ENCODE peak calls at places on chromosomes 1 and 21, in ten cellular contexts. One of them, this sample, is unnamed.

GRCh38 chr1:199279872-199280649 is 641.2 kb downstream of the PTPRC start:
- DNase-seq in activated CD8-positive, alpha-beta memory T cell treated with anti-CD3 and anti-CD28 coated beads for 1 hour: no peak
- DNase-seq in activated CD8-positive, alpha-beta T cell treated with anti-CD3 and anti-CD28 coated beads for 36 hours: no peak
- DNase-seq in NCI-H1092: no peak
- DNase-seq in stimulated activated naive CD8-positive, alpha-beta T cell treated with anti-CD3 and anti-CD28 coated beads, Interleukin-15, amount 100 ng/mL, for 72 hours: no peak
- DNase-seq in CD8-positive, alpha-beta memory T cell: no peak
- DNase-seq in H7: no peak
- DNase-seq in H4: no peak
- DNase-seq in GF-D8: no peak
- DNase-seq in heart right ventricle: no peak
- DNase-seq in this sample: peak; percentile 49

GRCh38 chr1:209607102-209607794 is 23.7 kb downstream of the CAMK1G start:
- DNase-seq in NCI-H1092: no peak
- DNase-seq in heart right ventricle: no peak
- DNase-seq in CD8-positive, alpha-beta memory T cell: no peak
- DNase-seq in GF-D8: no peak
- DNase-seq in activated CD8-positive, alpha-beta T cell treated with anti-CD3 and anti-CD28 coated beads for 36 hours: peak; percentile 68
- DNase-seq in H4: no peak
- DNase-seq in stimulated activated naive CD8-positive, alpha-beta T cell treated with anti-CD3 and anti-CD28 coated beads, Interleukin-15, amount 100 ng/mL, for 72 hours: peak; percentile 66
- DNase-seq in activated CD8-positive, alpha-beta memory T cell treated with anti-CD3 and anti-CD28 coated beads for 1 hour: no peak
- DNase-seq in H7: no peak
- DNase-seq in this sample: peak; percentile 90

GRCh38 chr1:180695282-180695681 is 63.5 kb downstream of the XPR1 start:
- DNase-seq in activated CD8-positive, alpha-beta memory T cell treated with anti-CD3 and anti-CD28 coated beads for 1 hour: no peak
- DNase-seq in NCI-H1092: no peak
- DNase-seq in GF-D8: no peak
- DNase-seq in activated CD8-positive, alpha-beta T cell treated with anti-CD3 and anti-CD28 coated beads for 36 hours: no peak
- DNase-seq in stimulated activated naive CD8-positive, alpha-beta T cell treated with anti-CD3 and anti-CD28 coated beads, Interleukin-15, amount 100 ng/mL, for 72 hours: no peak
- DNase-seq in CD8-positive, alpha-beta memory T cell: no peak
- DNase-seq in H7: no peak
- DNase-seq in heart right ventricle: no peak
- DNase-seq in H4: no peak
- DNase-seq in this sample: no peak

GRCh38 chr1:246450485-246451251 is 56.4 kb downstream of the SMYD3 start:
- DNase-seq in activated CD8-positive, alpha-beta memory T cell treated with anti-CD3 and anti-CD28 coated beads for 1 hour: no peak
- DNase-seq in activated CD8-positive, alpha-beta T cell treated with anti-CD3 and anti-CD28 coated beads for 36 hours: no peak
- DNase-seq in NCI-H1092: peak; percentile 31
- DNase-seq in stimulated activated naive CD8-positive, alpha-beta T cell treated with anti-CD3 and anti-CD28 coated beads, Interleukin-15, amount 100 ng/mL, for 72 hours: no peak
- DNase-seq in heart right ventricle: no peak
- DNase-seq in GF-D8: no peak
- DNase-seq in H7: peak; percentile 35
- DNase-seq in H4: peak; percentile 41
- DNase-seq in CD8-positive, alpha-beta memory T cell: no peak
- DNase-seq in this sample: peak; percentile 34

GRCh38 chr1:89518116-89518780 is 6.4 kb upstream of the LRRC8B start:
- DNase-seq in activated CD8-positive, alpha-beta T cell treated with anti-CD3 and anti-CD28 coated beads for 36 hours: no peak
- DNase-seq in activated CD8-positive, alpha-beta memory T cell treated with anti-CD3 and anti-CD28 coated beads for 1 hour: no peak
- DNase-seq in heart right ventricle: no peak
- DNase-seq in NCI-H1092: no peak
- DNase-seq in CD8-positive, alpha-beta memory T cell: no peak
- DNase-seq in H4: no peak
- DNase-seq in stimulated activated naive CD8-positive, alpha-beta T cell treated with anti-CD3 and anti-CD28 coated beads, Interleukin-15, amount 100 ng/mL, for 72 hours: no peak
- DNase-seq in GF-D8: no peak
- DNase-seq in H7: no peak
- DNase-seq in this sample: no peak

GRCh38 chr1:193115629-193116227 is 6.1 kb upstream of the CDC73 start:
- DNase-seq in activated CD8-positive, alpha-beta T cell treated with anti-CD3 and anti-CD28 coated beads for 36 hours: no peak
- DNase-seq in CD8-positive, alpha-beta memory T cell: no peak
- DNase-seq in stimulated activated naive CD8-positive, alpha-beta T cell treated with anti-CD3 and anti-CD28 coated beads, Interleukin-15, amount 100 ng/mL, for 72 hours: no peak
- DNase-seq in GF-D8: no peak
- DNase-seq in NCI-H1092: no peak
- DNase-seq in H4: peak; percentile 91
- DNase-seq in H7: no peak
- DNase-seq in activated CD8-positive, alpha-beta memory T cell treated with anti-CD3 and anti-CD28 coated beads for 1 hour: no peak
- DNase-seq in heart right ventricle: no peak
- DNase-seq in this sample: peak; percentile 84

GRCh38 chr1:185938396-185938795 is 204.2 kb downstream of the HMCN1 start:
- DNase-seq in CD8-positive, alpha-beta memory T cell: no peak
- DNase-seq in H4: peak; percentile 24
- DNase-seq in NCI-H1092: no peak
- DNase-seq in activated CD8-positive, alpha-beta T cell treated with anti-CD3 and anti-CD28 coated beads for 36 hours: no peak
- DNase-seq in activated CD8-positive, alpha-beta memory T cell treated with anti-CD3 and anti-CD28 coated beads for 1 hour: no peak
- DNase-seq in H7: no peak
- DNase-seq in heart right ventricle: no peak
- DNase-seq in GF-D8: no peak
- DNase-seq in stimulated activated naive CD8-positive, alpha-beta T cell treated with anti-CD3 and anti-CD28 coated beads, Interleukin-15, amount 100 ng/mL, for 72 hours: no peak
- DNase-seq in this sample: no peak

GRCh38 chr21:32423320-32423719 is 10.8 kb downstream of the EVA1C start:
- DNase-seq in NCI-H1092: no peak
- DNase-seq in H7: no peak
- DNase-seq in heart right ventricle: no peak
- DNase-seq in activated CD8-positive, alpha-beta memory T cell treated with anti-CD3 and anti-CD28 coated beads for 1 hour: no peak
- DNase-seq in GF-D8: no peak
- DNase-seq in stimulated activated naive CD8-positive, alpha-beta T cell treated with anti-CD3 and anti-CD28 coated beads, Interleukin-15, amount 100 ng/mL, for 72 hours: no peak
- DNase-seq in CD8-positive, alpha-beta memory T cell: no peak
- DNase-seq in activated CD8-positive, alpha-beta T cell treated with anti-CD3 and anti-CD28 coated beads for 36 hours: no peak
- DNase-seq in H4: no peak
- DNase-seq in this sample: peak; percentile 93

GRCh38 chr1:111475706-111476105 is 1.9 kb downstream of the C1orf162 start:
- DNase-seq in CD8-positive, alpha-beta memory T cell: no peak
- DNase-seq in heart right ventricle: no peak
- DNase-seq in H7: no peak
- DNase-seq in activated CD8-positive, alpha-beta T cell treated with anti-CD3 and anti-CD28 coated beads for 36 hours: peak; percentile 71
- DNase-seq in activated CD8-positive, alpha-beta memory T cell treated with anti-CD3 and anti-CD28 coated beads for 1 hour: no peak
- DNase-seq in stimulated activated naive CD8-positive, alpha-beta T cell treated with anti-CD3 and anti-CD28 coated beads, Interleukin-15, amount 100 ng/mL, for 72 hours: peak; percentile 65
- DNase-seq in NCI-H1092: no peak
- DNase-seq in GF-D8: no peak
- DNase-seq in H4: no peak
- DNase-seq in this sample: no peak

GRCh38 chr1:2346691-2347408 is 44.5 kb downstream of the MORN1 start:
- DNase-seq in activated CD8-positive, alpha-beta T cell treated with anti-CD3 and anti-CD28 coated beads for 36 hours: no peak
- DNase-seq in H4: no peak
- DNase-seq in stimulated activated naive CD8-positive, alpha-beta T cell treated with anti-CD3 and anti-CD28 coated beads, Interleukin-15, amount 100 ng/mL, for 72 hours: no peak
- DNase-seq in NCI-H1092: no peak
- DNase-seq in activated CD8-positive, alpha-beta memory T cell treated with anti-CD3 and anti-CD28 coated beads for 1 hour: no peak
- DNase-seq in CD8-positive, alpha-beta memory T cell: peak; percentile 21
- DNase-seq in H7: no peak
- DNase-seq in GF-D8: no peak
- DNase-seq in heart right ventricle: peak; percentile 6
- DNase-seq in this sample: peak; percentile 80

GRCh38 chr1:48616710-48617109 is 144.7 kb upstream of the SPATA6 start:
- DNase-seq in activated CD8-positive, alpha-beta memory T cell treated with anti-CD3 and anti-CD28 coated beads for 1 hour: no peak
- DNase-seq in H4: no peak
- DNase-seq in stimulated activated naive CD8-positive, alpha-beta T cell treated with anti-CD3 and anti-CD28 coated beads, Interleukin-15, amount 100 ng/mL, for 72 hours: no peak
- DNase-seq in H7: no peak
- DNase-seq in GF-D8: no peak
- DNase-seq in CD8-positive, alpha-beta memory T cell: no peak
- DNase-seq in heart right ventricle: no peak
- DNase-seq in activated CD8-positive, alpha-beta T cell treated with anti-CD3 and anti-CD28 coated beads for 36 hours: no peak
- DNase-seq in NCI-H1092: no peak
- DNase-seq in this sample: no peak

GRCh38 chr1:59013276-59013927 is 229.6 kb upstream of the JUN start:
- DNase-seq in H7: peak; percentile 52
- DNase-seq in activated CD8-positive, alpha-beta T cell treated with anti-CD3 and anti-CD28 coated beads for 36 hours: no peak
- DNase-seq in NCI-H1092: no peak
- DNase-seq in stimulated activated naive CD8-positive, alpha-beta T cell treated with anti-CD3 and anti-CD28 coated beads, Interleukin-15, amount 100 ng/mL, for 72 hours: no peak
- DNase-seq in heart right ventricle: peak; percentile 30
- DNase-seq in H4: peak; percentile 74
- DNase-seq in CD8-positive, alpha-beta memory T cell: no peak
- DNase-seq in activated CD8-positive, alpha-beta memory T cell treated with anti-CD3 and anti-CD28 coated beads for 1 hour: no peak
- DNase-seq in GF-D8: no peak
- DNase-seq in this sample: no peak

GRCh38 chr1:149903836-149904491 is 4.6 kb downstream of the BOLA1 start:
- DNase-seq in stimulated activated naive CD8-positive, alpha-beta T cell treated with anti-CD3 and anti-CD28 coated beads, Interleukin-15, amount 100 ng/mL, for 72 hours: no peak
- DNase-seq in activated CD8-positive, alpha-beta memory T cell treated with anti-CD3 and anti-CD28 coated beads for 1 hour: no peak
- DNase-seq in heart right ventricle: no peak
- DNase-seq in CD8-positive, alpha-beta memory T cell: no peak
- DNase-seq in NCI-H1092: no peak
- DNase-seq in GF-D8: no peak
- DNase-seq in activated CD8-positive, alpha-beta T cell treated with anti-CD3 and anti-CD28 coated beads for 36 hours: no peak
- DNase-seq in H4: no peak
- DNase-seq in H7: peak; percentile 69
- DNase-seq in this sample: peak; percentile 68

GRCh38 chr1:63322944-63323865 is 838 bp downstream of the FOXD3 start:
- DNase-seq in heart right ventricle: no peak
- DNase-seq in CD8-positive, alpha-beta memory T cell: peak; percentile 60
- DNase-seq in GF-D8: no peak
- DNase-seq in H7: peak; percentile 73
- DNase-seq in H4: no peak
- DNase-seq in activated CD8-positive, alpha-beta memory T cell treated with anti-CD3 and anti-CD28 coated beads for 1 hour: no peak
- DNase-seq in activated CD8-positive, alpha-beta T cell treated with anti-CD3 and anti-CD28 coated beads for 36 hours: peak; percentile 54
- DNase-seq in NCI-H1092: peak; percentile 5
- DNase-seq in stimulated activated naive CD8-positive, alpha-beta T cell treated with anti-CD3 and anti-CD28 coated beads, Interleukin-15, amount 100 ng/mL, for 72 hours: peak; percentile 61
- DNase-seq in this sample: peak; percentile 79

GRCh38 chr1:15410223-15410883 is 665 bp downstream of the EFHD2 start:
- DNase-seq in NCI-H1092: no peak
- DNase-seq in CD8-positive, alpha-beta memory T cell: peak; percentile 59
- DNase-seq in heart right ventricle: peak; percentile 27
- DNase-seq in GF-D8: no peak
- DNase-seq in H7: peak; percentile 80
- DNase-seq in H4: no peak
- DNase-seq in activated CD8-positive, alpha-beta memory T cell treated with anti-CD3 and anti-CD28 coated beads for 1 hour: no peak
- DNase-seq in activated CD8-positive, alpha-beta T cell treated with anti-CD3 and anti-CD28 coated beads for 36 hours: peak; percentile 34
- DNase-seq in stimulated activated naive CD8-positive, alpha-beta T cell treated with anti-CD3 and anti-CD28 coated beads, Interleukin-15, amount 100 ng/mL, for 72 hours: peak; percentile 19
- DNase-seq in this sample: no peak

This sample was measured in osteoblast.